ENCODE peak calls at places on chromosomes 7 and 10, in four cellular contexts. U, I, C and H are unnamed samples.

GRCh38 chr7:97027427-97028234 is 3.0 kb upstream of the DLX5 start:
- DNase-seq in C (peak; percentile 85), I (peak; percentile 57), U (peak; percentile 74), H (peak; percentile 92)

GRCh38 chr10:84089162-84089561 is 50.1 kb upstream of the GHITM start:
- DNase-seq in I (no peak), U (no peak), C (no peak), H (no peak)

GRCh38 chr7:130071701-130072622 is 1.6 kb downstream of the KLHDC10 start:
- DNase-seq in I (peak; percentile 31), U (peak; percentile 86), C (peak; percentile 90), H (peak; percentile 92)

GRCh38 chr7:15399446-15399845 is 162.4 kb downstream of the AGMO start:
- DNase-seq in U (peak; percentile 1), I (no peak), C (peak; percentile 5), H (no peak)

GRCh38 chr10:45652511-45652910 is 20.1 kb downstream of the ZFAND4 start:
- DNase-seq in I (no peak), U (no peak), C (no peak), H (no peak)

GRCh38 chr10:76883596-76883995 is 754.0 kb downstream of the KCNMA1 start:
- DNase-seq in I (no peak), C (no peak), U (no peak), H (no peak)

GRCh38 chr10:97356318-97356914 is 21.9 kb upstream of the FRAT2 start:
- DNase-seq in C (no peak), U (no peak), I (no peak), H (peak; percentile 61)

GRCh38 chr10:69988094-69988493 is 64.6 kb upstream of the MACROH2A2 start:
- DNase-seq in U (no peak), C (peak; percentile 59), I (no peak), H (no peak)

GRCh38 chr7:12391922-12392615 is 11.6 kb downstream of the VWDE start:
- DNase-seq in I (no peak), C (no peak), U (no peak), H (no peak)

GRCh38 chr10:119423510-119423874 is 119.0 kb downstream of the RGS10 start:
- DNase-seq in I (no peak), C (no peak), U (no peak), H (no peak)

GRCh38 chr10:22022257-22023051 is 18.9 kb upstream of the DNAJC1 start:
- DNase-seq in I (peak; percentile 45), C (no peak), U (no peak), H (no peak)

GRCh38 chr7:99453105-99453504 is 12.9 kb downstream of the ATP5MF start:
- DNase-seq in I (no peak), U (no peak), C (no peak), H (no peak)

GRCh38 chr10:100158044-100158805 is 27.6 kb downstream of the ERLIN1 start:
- DNase-seq in C (no peak), I (no peak), U (no peak), H (no peak)

GRCh38 chr10:29748109-29748650 is 113.4 kb upstream of the SVIL start:
- DNase-seq in I (no peak), U (peak; percentile 61), C (no peak), H (no peak)

GRCh38 chr7:12715372-12716133 is 28.1 kb downstream of the ARL4A start:
- DNase-seq in U (peak; percentile 97), C (peak; percentile 95), I (no peak), H (peak; percentile 98)

GRCh38 chr7:54179321-54180029 is 362.7 kb upstream of the VSTM2A start:
- DNase-seq in U (no peak), I (no peak), C (no peak), H (no peak)

GRCh38 chr10:110568055-110568735 is 700 bp downstream of the SMC3 start:
- DNase-seq in I (peak; percentile 42), C (no peak), U (peak; percentile 27), H (peak; percentile 34)

GRCh38 chr10:3271385-3272115 is 99.0 kb upstream of the PITRM1 start:
- DNase-seq in I (no peak), U (no peak), C (no peak), H (no peak)

GRCh38 chr7:121084748-121085336 is 96.3 kb downstream of the CPED1 start:
- DNase-seq in U (peak; percentile 96), I (no peak), C (peak; percentile 96), H (peak; percentile 94)

GRCh38 chr10:85557706-85558105 is 808.9 kb downstream of the GRID1 start:
- DNase-seq in C (no peak), I (no peak), U (no peak), H (no peak)

GRCh38 chr7:66279912-66280311 is 74.8 kb downstream of the TPST1 start:
- DNase-seq in I (no peak), U (no peak), C (no peak), H (no peak)

GRCh38 chr7:23394828-23395227 is 75.5 kb downstream of the IGF2BP3 start:
- DNase-seq in C (peak; percentile 42), I (no peak), U (peak; percentile 31), H (no peak)

GRCh38 chr7:131947661-131948060 is 391.2 kb upstream of the PODXL start:
- DNase-seq in C (no peak), I (no peak), U (no peak), H (no peak)

GRCh38 chr10:122052702-122053101 is 63.7 kb downstream of the TACC2 start:
- DNase-seq in C (peak; percentile 21), I (no peak), U (peak; percentile 80), H (no peak)